ENCODE peak calls at places on chromosomes 11 and 22, in four cellular contexts. W, F, X and V are unnamed samples.

GRCh38 chr22:22025320-22026156 is 43.0 kb upstream of the TOP3B start:
- DNase-seq in X (no peak), F (no peak), W (no peak), V (no peak)

GRCh38 chr11:795638-796564 is 2.2 kb downstream of the SLC25A22 start:
- DNase-seq in W (peak), F (peak), X (peak), V (peak)

GRCh38 chr11:116611998-116612620 is 160.7 kb downstream of the BUD13 start:
- DNase-seq in X (no peak), W (no peak), F (no peak), V (no peak)

GRCh38 chr11:63979426-63979825 is 5.0 kb downstream of the COX8A start:
- DNase-seq in W (no peak), X (no peak), F (no peak), V (no peak)

GRCh38 chr22:30694638-30695350 is at the start of gene OSBP2:
- DNase-seq in W (peak), X (no peak), F (no peak), V (peak)

GRCh38 chr11:45906096-45906682 is 882 bp downstream of the FREY1 start:
- DNase-seq in W (no peak), X (no peak), F (no peak), V (no peak)

GRCh38 chr11:91822805-91823204 is 401.8 kb upstream of the FAT3 start:
- DNase-seq in W (no peak), F (no peak), X (no peak), V (no peak)

GRCh38 chr11:67301951-67302516 is 1.3 kb upstream of the SSH3 start:
- DNase-seq in W (peak), X (no peak), F (peak), V (peak)

GRCh38 chr22:17807571-17808410 is 33.5 kb upstream of the BID start:
- DNase-seq in W (no peak), X (no peak), F (peak), V (no peak)

GRCh38 chr22:39643311-39644083 is 72.9 kb downstream of the CACNA1I start:
- DNase-seq in F (no peak), X (peak), W (no peak), V (no peak)

GRCh38 chr11:111301004-111301839 is 2.9 kb downstream of the POU2AF3 start:
- DNase-seq in W (no peak), F (no peak), X (no peak), V (no peak)

GRCh38 chr22:38353142-38353629 is 36.0 kb upstream of the CSNK1E start:
- DNase-seq in W (peak), X (peak), F (peak), V (peak)

GRCh38 chr22:39240841-39241631 is 3.7 kb downstream of the PDGFB start:
- DNase-seq in X (no peak), W (no peak), F (no peak), V (no peak)

GRCh38 chr22:38043151-38044039 is 13.8 kb upstream of the PICK1 start:
- DNase-seq in F (no peak), W (no peak), X (no peak), V (no peak)

GRCh38 chr11:19660076-19660475 is 52.6 kb upstream of the NAV2 start:
- DNase-seq in F (peak), X (peak), W (no peak), V (no peak)

GRCh38 chr22:20980938-20981722 is 967 bp upstream of the LZTR1 start:
- DNase-seq in F (no peak), X (no peak), W (no peak), V (no peak)

GRCh38 chr11:112051768-112052167 is 22.0 kb downstream of the PIH1D2 start:
- DNase-seq in W (no peak), F (no peak), X (no peak), V (no peak)

GRCh38 chr11:77198440-77198849 is 70.4 kb downstream of the MYO7A start:
- DNase-seq in F (no peak), W (peak), X (no peak), V (peak)

GRCh38 chr11:73359341-73359740 is 16.9 kb upstream of the RELT start:
- DNase-seq in W (no peak), F (no peak), X (no peak), V (no peak)

GRCh38 chr11:119694334-119694733 is 34.7 kb downstream of the NECTIN1 start:
- DNase-seq in W (no peak), X (no peak), F (no peak), V (no peak)
- TF ChIP-seq CTCF in W (no peak), X (peak), F (no peak), V (no peak)

DNA sequence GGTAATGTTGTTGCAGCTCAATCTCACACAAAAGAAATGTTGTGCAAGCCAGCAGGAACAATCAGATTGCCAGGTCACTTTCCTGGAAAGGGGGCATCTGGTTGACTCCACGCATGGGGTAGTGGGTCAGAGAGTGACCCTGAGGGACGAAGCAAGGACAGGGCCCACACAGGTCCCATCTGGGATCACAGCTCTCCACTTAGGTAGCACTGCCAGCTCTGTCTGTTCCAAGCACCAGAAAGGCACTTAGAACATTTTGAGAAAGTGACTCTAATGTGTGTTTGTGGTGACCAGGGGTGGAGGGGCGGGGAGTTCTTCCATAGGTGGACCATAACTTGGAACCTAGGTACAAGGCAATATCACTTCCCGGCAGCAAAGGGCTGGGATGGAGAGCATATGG is 109.6 kb downstream of the RASSF10 start:
- DNase-seq in F (no peak), X (no peak), W (no peak), V (no peak)
- TF ChIP-seq CTCF in F (no peak), X (no peak), W (no peak), V (no peak)

GRCh38 chr11:66068923-66069714 is 953 bp upstream of the PACS1 start:
- DNase-seq in W (peak), X (peak), F (peak), V (peak)
- TF ChIP-seq CTCF in W (no peak), X (peak), F (peak), V (no peak)

GRCh38 chr11:61886643-61887042 is 4.7 kb downstream of the FADS3 start:
- DNase-seq in X (no peak), W (no peak), F (no peak), V (no peak)

GRCh38 chr11:61883947-61884346 is 7.4 kb downstream of the FADS3 start:
- DNase-seq in W (no peak), X (no peak), F (no peak), V (no peak)

GRCh38 chr11:61883327-61883726 is 8.0 kb downstream of the FADS3 start:
- DNase-seq in F (no peak), W (no peak), X (no peak), V (no peak)

GRCh38 chr11:61885784-61886580 is 5.4 kb downstream of the FADS3 start:
- DNase-seq in X (no peak), F (no peak), W (no peak), V (no peak)

GRCh38 chr11:61885166-61885778 is 6.1 kb downstream of the FADS3 start:
- DNase-seq in X (no peak), W (no peak), F (no peak), V (no peak)
- TF ChIP-seq CTCF in X (no peak), W (no peak), F (no peak), V (no peak)

GRCh38 chr11:65822760-65823528 is 10.8 kb upstream of the SNX32 start:
- DNase-seq in X (no peak), W (no peak), F (no peak), V (no peak)
- TF ChIP-seq CTCF in X (no peak), W (no peak), F (no peak), V (no peak)

GRCh38 chr11:11789735-11790369 is 51.9 kb upstream of the USP47 start:
- DNase-seq in W (no peak), X (peak), F (peak), V (no peak)
- TF ChIP-seq CTCF in W (peak), X (peak), F (peak), V (no peak)

GRCh38 chr11:62791501-62792192 is at the start of gene TMEM223:
- DNase-seq in F (peak), X (peak), W (peak), V (peak)

GRCh38 chr11:62788991-62789390 is 1.8 kb downstream of the TMEM179B start:
- DNase-seq in X (no peak), F (no peak), W (no peak), V (no peak)

GRCh38 chr11:62786318-62787004 is 741 bp upstream of the TMEM179B start:
- DNase-seq in W (peak), F (peak), X (peak), V (peak)

GRCh38 chr11:62789576-62789975 is 2.2 kb downstream of the TMEM223 start:
- DNase-seq in W (no peak), F (no peak), X (no peak), V (no peak)

GRCh38 chr11:62787005-62787759 is at the start of gene TMEM179B:
- DNase-seq in X (peak), W (peak), F (peak), V (peak)
- TF ChIP-seq CTCF in X (no peak), W (peak), F (peak), V (peak)

GRCh38 chr11:36583667-36584066 is 10.6 kb upstream of the IFTAP start:
- DNase-seq in X (no peak), W (no peak), F (no peak), V (no peak)
- TF ChIP-seq CTCF in X (peak), W (no peak), F (no peak), V (no peak)